ENCODE peak calls at places on chromosomes 16 and 17, in ten cellular contexts. P, O, Y, W, S, I, A, E, X and K are unnamed samples.
A peak's percentile ranks its signal among the peaks of the same experiment; 100 is the strongest.

GRCh38 chr16:85984947-85985451 is 86.0 kb downstream of the IRF8 start:
- DNase-seq in P (no peak), O (no peak), Y (no peak), W (peak; percentile 70), S (no peak), I (no peak), A (no peak), E (peak; percentile 15), X (no peak), K (no peak)

GRCh38 chr17:29597361-29598172 is 4.6 kb downstream of the ANKRD13B start:
- DNase-seq in P (no peak), O (no peak), Y (no peak), W (peak; percentile 63), S (no peak), I (no peak), A (no peak), E (no peak), X (no peak), K (no peak)

GRCh38 chr17:27630607-27631408 is at the start of gene LGALS9:
- DNase-seq in P (no peak), O (no peak), Y (peak; percentile 61), W (peak; percentile 69), S (no peak), I (peak; percentile 30), A (no peak), E (no peak), X (peak; percentile 14), K (no peak)

GRCh38 chr17:64091116-64091515 is 38.8 kb downstream of the ERN1 start:
- DNase-seq in P (no peak), O (no peak), Y (no peak), W (no peak), S (no peak), I (no peak), A (no peak), E (no peak), X (no peak), K (no peak)

GRCh38 chr17:44531019-44531418 is 26.3 kb upstream of the FZD2 start:
- DNase-seq in P (no peak), O (no peak), Y (no peak), W (no peak), S (no peak), I (no peak), A (no peak), E (no peak), X (no peak), K (no peak)

GRCh38 chr16:67528222-67528869 is at the start of gene RIPOR1:
- DNase-seq in P (no peak), O (peak; percentile 42), Y (peak; percentile 79), W (peak; percentile 90), S (no peak), I (peak; percentile 43), A (no peak), E (no peak), X (no peak), K (no peak)

GRCh38 chr17:65268832-65269231 is 131.7 kb downstream of the RGS9 start:
- DNase-seq in P (no peak), O (no peak), Y (no peak), W (no peak), S (no peak), I (no peak), A (no peak), E (no peak), X (no peak), K (no peak)

GRCh38 chr17:6184508-6184907 is 114.3 kb downstream of the WSCD1 start:
- DNase-seq in P (no peak), O (no peak), Y (no peak), W (no peak), S (no peak), I (no peak), A (no peak), E (no peak), X (no peak), K (no peak)

GRCh38 chr16:14454391-14454790 is 175.7 kb downstream of the PARN start:
- DNase-seq in P (no peak), O (no peak), Y (no peak), W (no peak), S (no peak), I (no peak), A (no peak), E (no peak), X (no peak), K (no peak)

GRCh38 chr16:1430759-1431496 is at the start of gene PERCC1:
- DNase-seq in P (peak; percentile 75), O (no peak), Y (peak; percentile 52), W (no peak), S (no peak), I (no peak), A (peak; percentile 27), E (no peak), X (no peak), K (no peak)

GRCh38 chr16:54434859-54435258 is 148.3 kb upstream of the IRX3 start:
- DNase-seq in P (no peak), O (no peak), Y (no peak), W (no peak), S (no peak), I (no peak), A (no peak), E (no peak), X (no peak), K (no peak)

GRCh38 chr16:4612977-4613635 is 1.6 kb downstream of the UBALD1 start:
- DNase-seq in P (no peak), O (no peak), Y (no peak), W (peak; percentile 44), S (no peak), I (no peak), A (no peak), E (no peak), X (no peak), K (no peak)

GRCh38 chr17:79935197-79935844 is 96.1 kb upstream of the CBX4 start:
- DNase-seq in P (no peak), O (no peak), Y (no peak), W (peak; percentile 27), S (no peak), I (no peak), A (no peak), E (no peak), X (no peak), K (no peak)

GRCh38 chr17:73156166-73156840 is 8.5 kb upstream of the SSTR2 start:
- DNase-seq in P (peak; percentile 66), O (peak; percentile 66), Y (peak; percentile 75), W (peak; percentile 91), S (no peak), I (peak; percentile 47), A (peak; percentile 45), E (peak; percentile 41), X (peak; percentile 74), K (no peak)

GRCh38 chr16:4535627-4536108 is 2.9 kb downstream of the CDIP1 start:
- DNase-seq in P (no peak), O (no peak), Y (no peak), W (no peak), S (no peak), I (no peak), A (no peak), E (no peak), X (no peak), K (no peak)

GRCh38 chr16:31452631-31453106 is 6.6 kb upstream of the ARMC5 start:
- DNase-seq in P (no peak), O (peak; percentile 76), Y (no peak), W (peak; percentile 32), S (no peak), I (peak; percentile 82), A (no peak), E (no peak), X (peak; percentile 93), K (no peak)

GRCh38 chr17:9386401-9386800 is 189.2 kb downstream of the STX8 start:
- DNase-seq in P (no peak), O (no peak), Y (no peak), W (no peak), S (no peak), I (no peak), A (no peak), E (no peak), X (no peak), K (no peak)

GRCh38 chr17:5695480-5695879 is 111.2 kb upstream of the NLRP1 start:
- DNase-seq in P (no peak), O (no peak), Y (no peak), W (no peak), S (no peak), I (no peak), A (no peak), E (no peak), X (no peak), K (no peak)

GRCh38 chr17:33291248-33292183 is 1.6 kb downstream of the ASIC2 start:
- DNase-seq in P (peak; percentile 13), O (peak; percentile 66), Y (no peak), W (peak; percentile 53), S (no peak), I (peak; percentile 6), A (peak; percentile 18), E (no peak), X (peak; percentile 8), K (no peak)

GRCh38 chr17:81579298-81579697 is 27.1 kb upstream of the FAAP100 start:
- DNase-seq in P (no peak), O (no peak), Y (no peak), W (no peak), S (no peak), I (no peak), A (no peak), E (no peak), X (no peak), K (no peak)

GRCh38 chr16:77548766-77549165 is 113.9 kb upstream of the ADAMTS18 start:
- DNase-seq in P (no peak), O (no peak), Y (no peak), W (no peak), S (no peak), I (peak; percentile 27), A (no peak), E (no peak), X (no peak), K (no peak)

GRCh38 chr17:82935944-82936767 is 96.3 kb upstream of the ZNF750 start:
- DNase-seq in P (no peak), O (no peak), Y (no peak), W (peak; percentile 9), S (peak; percentile 1), I (no peak), A (no peak), E (no peak), X (no peak), K (no peak)

GRCh38 chr16:51465026-51465425 is 314.0 kb upstream of the SALL1 start:
- DNase-seq in P (no peak), O (no peak), Y (no peak), W (no peak), S (no peak), I (peak; percentile 84), A (peak; percentile 66), E (no peak), X (peak; percentile 19), K (no peak)

GRCh38 chr16:49460786-49461470 is 87.3 kb downstream of the C16orf78 start:
- DNase-seq in P (no peak), O (no peak), Y (no peak), W (no peak), S (no peak), I (no peak), A (no peak), E (no peak), X (no peak), K (no peak)